ENCODE peak calls at places on chromosomes 5 and 9, in nine cellular contexts. N is posterior cingulate gyrus, U is A172, I is fibroblast of the conjunctiva, R is Ammon's horn, Z is amygdala, G is cardiac fibroblast, Q is sigmoid colon, J is small intestine. W is an unnamed sample.

GRCh38 chr9:131334568-131335105 is 45.1 kb downstream of the PLPP7 start:
- DNase-seq in N (no peak), U (no peak), I (no peak), R (no peak), Z (no peak), G (peak), Q (peak), J (no peak), W (peak)

GRCh38 chr9:99762470-99762869 is 59.2 kb upstream of the NR4A3 start:
- DNase-seq in N (no peak), U (no peak), I (no peak), R (peak), Z (no peak), G (no peak), Q (no peak), J (no peak), W (no peak)

GRCh38 chr9:97807681-97808080 is 45.3 kb upstream of the FOXE1 start:
- DNase-seq in N (no peak), U (peak), I (no peak), R (no peak), Z (no peak), G (no peak), Q (no peak), J (no peak), W (no peak)

GRCh38 chr9:38346811-38347735 is 45.4 kb upstream of the ALDH1B1 start:
- DNase-seq in N (no peak), U (no peak), I (no peak), R (no peak), Z (no peak), G (no peak), Q (peak), J (no peak), W (no peak)

GRCh38 chr9:5518937-5519319 is 8.6 kb downstream of the PDCD1LG2 start:
- DNase-seq in N (no peak), U (no peak), I (no peak), R (no peak), Z (no peak), G (no peak), Q (no peak), J (no peak), W (no peak)

GRCh38 chr9:87333802-87334201 is 163.9 kb upstream of the DAPK1 start:
- DNase-seq in N (no peak), U (no peak), I (no peak), R (no peak), Z (no peak), G (no peak), Q (no peak), J (no peak), W (no peak)

GRCh38 chr9:129874261-129875101 is 39.2 kb downstream of the USP20 start:
- DNase-seq in N (peak), U (no peak), I (no peak), R (no peak), Z (no peak), G (no peak), Q (no peak), J (no peak), W (no peak)

GRCh38 chr9:136562746-136563506 is 17.1 kb upstream of the NOTCH1 start:
- DNase-seq in N (no peak), U (no peak), I (no peak), R (no peak), Z (no peak), G (no peak), Q (no peak), J (no peak), W (no peak)

GRCh38 chr5:40046792-40047191 is 622.0 kb upstream of the DAB2 start:
- DNase-seq in N (no peak), U (peak), I (no peak), R (no peak), Z (no peak), G (peak), Q (no peak), J (no peak), W (no peak)

GRCh38 chr5:152329191-152329590 is 75.9 kb downstream of the NMUR2 start:
- DNase-seq in N (no peak), U (no peak), I (no peak), R (no peak), Z (no peak), G (no peak), Q (no peak), J (no peak), W (no peak)

GRCh38 chr9:114291886-114292590 is 30.9 kb upstream of the ORM1 start:
- DNase-seq in N (no peak), U (no peak), I (no peak), R (no peak), Z (no peak), G (no peak), Q (peak), J (no peak), W (no peak)

GRCh38 chr9:135506327-135507103 is 6.0 kb downstream of the MRPS2 start:
- DNase-seq in N (no peak), U (no peak), I (no peak), R (no peak), Z (no peak), G (no peak), Q (peak), J (no peak), W (no peak)

GRCh38 chr5:95283761-95284511 is 958 bp downstream of the MCTP1 start:
- DNase-seq in N (peak), U (peak), I (no peak), R (peak), Z (no peak), G (peak), Q (no peak), J (peak), W (no peak)

GRCh38 chr9:106107716-106108115 is 413.4 kb downstream of the TMEM38B start:
- DNase-seq in N (no peak), U (no peak), I (no peak), R (no peak), Z (no peak), G (no peak), Q (no peak), J (no peak), W (no peak)

GRCh38 chr9:87867391-87867790 is 15.3 kb upstream of the SPATA31E1 start:
- DNase-seq in N (no peak), U (no peak), I (no peak), R (no peak), Z (no peak), G (no peak), Q (no peak), J (no peak), W (no peak)

GRCh38 chr9:93968451-93969327 is 13.5 kb upstream of the BARX1 start:
- DNase-seq in N (no peak), U (peak), I (no peak), R (no peak), Z (no peak), G (no peak), Q (peak), J (no peak), W (no peak)